ENCODE peak calls at places on chromosomes 3 and 15, in nine cellular contexts. D is progenitor cell of endocrine pancreas; R is ELR; E is NT2/D1; C is stimulated activated naive CD4-positive, alpha-beta T cell treated with Interleukin-2 at 50 U/mL for 16 hours; Y is COR-L47; T is cerebellar cortex; B is ecto neural progenitor cell; G is nucleus accumbens. Z is an unnamed sample.

GRCh38 chr3:170560717-170561382 is 25.0 kb downstream of the SLC7A14 start:
- DNase-seq in D (no peak), Y (no peak), G (no peak), B (no peak), E (no peak), C (no peak), T (no peak), R (peak), Z (no peak)

GRCh38 chr3:128112406-128112968 is 11.1 kb downstream of the RUVBL1 start:
- DNase-seq in E (no peak), R (peak), D (no peak), G (no peak), C (peak), T (no peak), B (no peak), Y (peak), Z (no peak)

GRCh38 chr15:90388462-90389182 is 580 bp downstream of the IQGAP1 start:
- DNase-seq in B (peak), R (peak), Y (no peak), E (no peak), D (peak), G (peak), T (no peak), C (peak), Z (peak)

GRCh38 chr15:42239528-42240245 is 31.6 kb upstream of the VPS39 start:
- DNase-seq in Y (no peak), T (no peak), D (no peak), B (no peak), E (no peak), C (no peak), G (no peak), R (peak), Z (no peak)

GRCh38 chr3:100277255-100277800 is 16.5 kb downstream of the TBC1D23 start:
- DNase-seq in B (no peak), E (no peak), G (no peak), T (no peak), C (no peak), R (no peak), Y (peak), D (no peak), Z (no peak)

GRCh38 chr3:188067932-188068331 is 86.0 kb upstream of the LPP start:
- DNase-seq in C (no peak), R (peak), D (no peak), G (no peak), E (no peak), Y (no peak), B (no peak), T (no peak), Z (no peak)

GRCh38 chr3:131549340-131549739 is 46.6 kb upstream of the MRPL3 start:
- DNase-seq in D (no peak), Y (no peak), G (no peak), C (no peak), E (no peak), T (no peak), R (peak), B (no peak), Z (no peak)

GRCh38 chr3:194830978-194831377 is 145.3 kb downstream of the FAM43A start:
- DNase-seq in Y (no peak), R (no peak), T (no peak), C (no peak), D (no peak), E (no peak), G (no peak), B (no peak), Z (no peak)

GRCh38 chr15:42202653-42203052 is 5.5 kb downstream of the VPS39 start:
- DNase-seq in G (no peak), C (no peak), B (no peak), D (no peak), Y (no peak), E (no peak), R (no peak), T (no peak), Z (no peak)

Z was measured in neuronal stem cell.